ENCODE peak calls at places on chromosome X, in nine cellular contexts. One of them, this sample, is unnamed.

GRCh38 chrX:25523574-25523973 is 507.8 kb upstream of the ARX start:
- DNase-seq in NCI-H774: peak
- DNase-seq in breast epithelium: no peak
- DNase-seq in astrocyte of the cerebellum: peak
- DNase-seq in HepG2: peak
- DNase-seq in EH: no peak
- DNase-seq in fibroblast of the conjunctiva: peak
- DNase-seq in ecto neural progenitor cell: no peak
- DNase-seq in T-cell: no peak
- DNase-seq in this sample: peak

GRCh38 chrX:30561191-30561590 is 16.4 kb downstream of the TASL start:
- DNase-seq in NCI-H774: no peak
- DNase-seq in breast epithelium: no peak
- DNase-seq in astrocyte of the cerebellum: no peak
- DNase-seq in HepG2: no peak
- DNase-seq in EH: no peak
- DNase-seq in fibroblast of the conjunctiva: no peak
- DNase-seq in ecto neural progenitor cell: no peak
- DNase-seq in T-cell: no peak
- DNase-seq in this sample: no peak

GRCh38 chrX:44903107-44903506 is 30.1 kb downstream of the KDM6A start:
- DNase-seq in NCI-H774: no peak
- DNase-seq in breast epithelium: no peak
- DNase-seq in astrocyte of the cerebellum: peak
- DNase-seq in HepG2: peak
- DNase-seq in EH: peak
- DNase-seq in fibroblast of the conjunctiva: no peak
- DNase-seq in ecto neural progenitor cell: no peak
- DNase-seq in T-cell: no peak
- DNase-seq in this sample: peak

GRCh38 chrX:9492901-9493300 is 28.0 kb downstream of the TBL1X start:
- DNase-seq in NCI-H774: no peak
- DNase-seq in breast epithelium: no peak
- DNase-seq in astrocyte of the cerebellum: no peak
- DNase-seq in HepG2: no peak
- DNase-seq in EH: peak
- DNase-seq in fibroblast of the conjunctiva: no peak
- DNase-seq in ecto neural progenitor cell: no peak
- DNase-seq in T-cell: no peak
- DNase-seq in this sample: peak

GRCh38 chrX:11287505-11287904 is 5.7 kb upstream of the AMELX start:
- DNase-seq in NCI-H774: no peak
- DNase-seq in breast epithelium: no peak
- DNase-seq in astrocyte of the cerebellum: no peak
- DNase-seq in HepG2: no peak
- DNase-seq in EH: peak
- DNase-seq in fibroblast of the conjunctiva: no peak
- DNase-seq in ecto neural progenitor cell: no peak
- DNase-seq in T-cell: no peak
- DNase-seq in this sample: peak

GRCh38 chrX:119249836-119250340 is 13.8 kb downstream of the PGRMC1 start:
- DNase-seq in NCI-H774: no peak
- DNase-seq in breast epithelium: no peak
- DNase-seq in astrocyte of the cerebellum: no peak
- DNase-seq in HepG2: no peak
- DNase-seq in EH: peak
- DNase-seq in fibroblast of the conjunctiva: no peak
- DNase-seq in ecto neural progenitor cell: no peak
- DNase-seq in T-cell: no peak
- DNase-seq in this sample: no peak

GRCh38 chrX:37349131-37350033 is at the start of gene PRRG1:
- DNase-seq in NCI-H774: peak
- DNase-seq in breast epithelium: peak
- DNase-seq in astrocyte of the cerebellum: peak
- DNase-seq in HepG2: peak
- DNase-seq in EH: peak
- DNase-seq in fibroblast of the conjunctiva: peak
- DNase-seq in ecto neural progenitor cell: peak
- DNase-seq in T-cell: no peak
- DNase-seq in this sample: peak

GRCh38 chrX:140762061-140762460 is 52.5 kb downstream of the LINC00632 start:
- DNase-seq in NCI-H774: peak
- DNase-seq in breast epithelium: no peak
- DNase-seq in astrocyte of the cerebellum: peak
- DNase-seq in HepG2: peak
- DNase-seq in EH: peak
- DNase-seq in fibroblast of the conjunctiva: peak
- DNase-seq in ecto neural progenitor cell: peak
- DNase-seq in T-cell: no peak
- DNase-seq in this sample: peak

GRCh38 chrX:46279925-46280313 is 265.3 kb downstream of the ZNF674 start:
- DNase-seq in NCI-H774: no peak
- DNase-seq in breast epithelium: no peak
- DNase-seq in astrocyte of the cerebellum: no peak
- DNase-seq in HepG2: no peak
- DNase-seq in EH: peak
- DNase-seq in fibroblast of the conjunctiva: no peak
- DNase-seq in ecto neural progenitor cell: no peak
- DNase-seq in T-cell: no peak
- DNase-seq in this sample: peak

GRCh38 chrX:153598541-153599191 is at the start of gene CCNQ:
- DNase-seq in NCI-H774: peak
- DNase-seq in breast epithelium: no peak
- DNase-seq in astrocyte of the cerebellum: no peak
- DNase-seq in HepG2: no peak
- DNase-seq in EH: peak
- DNase-seq in fibroblast of the conjunctiva: no peak
- DNase-seq in ecto neural progenitor cell: peak
- DNase-seq in T-cell: no peak
- DNase-seq in this sample: peak

GRCh38 chrX:131792356-131792749 is 230.7 kb upstream of the STK26 start:
- DNase-seq in NCI-H774: peak
- DNase-seq in breast epithelium: no peak
- DNase-seq in astrocyte of the cerebellum: peak
- DNase-seq in HepG2: no peak
- DNase-seq in EH: no peak
- DNase-seq in fibroblast of the conjunctiva: peak
- DNase-seq in ecto neural progenitor cell: no peak
- DNase-seq in T-cell: no peak
- DNase-seq in this sample: peak

GRCh38 chrX:7921750-7922149 is 5.5 kb downstream of the PNPLA4 start:
- DNase-seq in NCI-H774: no peak
- DNase-seq in breast epithelium: no peak
- DNase-seq in astrocyte of the cerebellum: no peak
- DNase-seq in HepG2: no peak
- DNase-seq in EH: no peak
- DNase-seq in fibroblast of the conjunctiva: no peak
- DNase-seq in ecto neural progenitor cell: no peak
- DNase-seq in T-cell: no peak
- DNase-seq in this sample: no peak

GRCh38 chrX:123976671-123977316 is 15.3 kb downstream of the STAG2 start:
- DNase-seq in NCI-H774: no peak
- DNase-seq in breast epithelium: no peak
- DNase-seq in astrocyte of the cerebellum: no peak
- DNase-seq in HepG2: peak
- DNase-seq in EH: peak
- DNase-seq in fibroblast of the conjunctiva: no peak
- DNase-seq in ecto neural progenitor cell: no peak
- DNase-seq in T-cell: no peak
- DNase-seq in this sample: peak

GRCh38 chrX:114580336-114580735 is 3.5 kb upstream of the HTR2C start:
- DNase-seq in NCI-H774: no peak
- DNase-seq in breast epithelium: no peak
- DNase-seq in astrocyte of the cerebellum: no peak
- DNase-seq in HepG2: no peak
- DNase-seq in EH: no peak
- DNase-seq in fibroblast of the conjunctiva: no peak
- DNase-seq in ecto neural progenitor cell: no peak
- DNase-seq in T-cell: no peak
- DNase-seq in this sample: no peak

GRCh38 chrX:154600962-154601374 is 16.0 kb downstream of the CTAG1A start:
- DNase-seq in NCI-H774: no peak
- DNase-seq in breast epithelium: no peak
- DNase-seq in astrocyte of the cerebellum: no peak
- DNase-seq in HepG2: no peak
- DNase-seq in EH: peak
- DNase-seq in fibroblast of the conjunctiva: no peak
- DNase-seq in ecto neural progenitor cell: no peak
- DNase-seq in T-cell: no peak
- DNase-seq in this sample: no peak

GRCh38 chrX:48584698-48585097 is 10.4 kb downstream of the RBM3 start:
- DNase-seq in NCI-H774: no peak
- DNase-seq in breast epithelium: no peak
- DNase-seq in astrocyte of the cerebellum: no peak
- DNase-seq in HepG2: no peak
- DNase-seq in EH: no peak
- DNase-seq in fibroblast of the conjunctiva: no peak
- DNase-seq in ecto neural progenitor cell: no peak
- DNase-seq in T-cell: no peak
- DNase-seq in this sample: no peak

GRCh38 chrX:39724544-39724943 is 373.2 kb downstream of the BCOR start:
- DNase-seq in NCI-H774: no peak
- DNase-seq in breast epithelium: no peak
- DNase-seq in astrocyte of the cerebellum: no peak
- DNase-seq in HepG2: no peak
- DNase-seq in EH: no peak
- DNase-seq in fibroblast of the conjunctiva: no peak
- DNase-seq in ecto neural progenitor cell: no peak
- DNase-seq in T-cell: no peak
- DNase-seq in this sample: no peak

GRCh38 chrX:41475611-41476241 is 28.6 kb downstream of the NYX start:
- DNase-seq in NCI-H774: no peak
- DNase-seq in breast epithelium: no peak
- DNase-seq in astrocyte of the cerebellum: no peak
- DNase-seq in HepG2: peak
- DNase-seq in EH: no peak
- DNase-seq in fibroblast of the conjunctiva: no peak
- DNase-seq in ecto neural progenitor cell: peak
- DNase-seq in T-cell: no peak
- DNase-seq in this sample: no peak

GRCh38 chrX:22542641-22543040 is 269.9 kb downstream of the CBLL2 start:
- DNase-seq in NCI-H774: no peak
- DNase-seq in breast epithelium: no peak
- DNase-seq in astrocyte of the cerebellum: no peak
- DNase-seq in HepG2: no peak
- DNase-seq in EH: peak
- DNase-seq in fibroblast of the conjunctiva: no peak
- DNase-seq in ecto neural progenitor cell: no peak
- DNase-seq in T-cell: no peak
- DNase-seq in this sample: peak

GRCh38 chrX:72304877-72305276 is 837 bp downstream of the CITED1 start:
- DNase-seq in NCI-H774: no peak
- DNase-seq in breast epithelium: no peak
- DNase-seq in astrocyte of the cerebellum: no peak
- DNase-seq in HepG2: no peak
- DNase-seq in EH: peak
- DNase-seq in fibroblast of the conjunctiva: no peak
- DNase-seq in ecto neural progenitor cell: peak
- DNase-seq in T-cell: no peak
- DNase-seq in this sample: no peak

GRCh38 chrX:154819771-154820341 is 14.6 kb upstream of the MPP1 start:
- DNase-seq in NCI-H774: no peak
- DNase-seq in breast epithelium: no peak
- DNase-seq in astrocyte of the cerebellum: no peak
- DNase-seq in HepG2: no peak
- DNase-seq in EH: no peak
- DNase-seq in fibroblast of the conjunctiva: no peak
- DNase-seq in ecto neural progenitor cell: no peak
- DNase-seq in T-cell: no peak
- DNase-seq in this sample: no peak

GRCh38 chrX:116417214-116417613 is 19.2 kb upstream of the SLC6A14 start:
- DNase-seq in NCI-H774: no peak
- DNase-seq in breast epithelium: no peak
- DNase-seq in astrocyte of the cerebellum: no peak
- DNase-seq in HepG2: no peak
- DNase-seq in EH: no peak
- DNase-seq in fibroblast of the conjunctiva: no peak
- DNase-seq in ecto neural progenitor cell: no peak
- DNase-seq in T-cell: no peak
- DNase-seq in this sample: no peak

GRCh38 chrX:65679071-65679540 is 11.7 kb downstream of the MSN start:
- DNase-seq in NCI-H774: no peak
- DNase-seq in breast epithelium: no peak
- DNase-seq in astrocyte of the cerebellum: no peak
- DNase-seq in HepG2: no peak
- DNase-seq in EH: peak
- DNase-seq in fibroblast of the conjunctiva: no peak
- DNase-seq in ecto neural progenitor cell: no peak
- DNase-seq in T-cell: no peak
- DNase-seq in this sample: peak

GRCh38 chrX:137432609-137433008 is 133.3 kb upstream of the ZIC3 start:
- DNase-seq in NCI-H774: peak
- DNase-seq in breast epithelium: no peak
- DNase-seq in astrocyte of the cerebellum: peak
- DNase-seq in HepG2: peak
- DNase-seq in EH: no peak
- DNase-seq in fibroblast of the conjunctiva: no peak
- DNase-seq in ecto neural progenitor cell: peak
- DNase-seq in T-cell: no peak
- DNase-seq in this sample: no peak

GRCh38 chrX:113868169-113868568 is 715.7 kb upstream of the HTR2C start:
- DNase-seq in NCI-H774: no peak
- DNase-seq in breast epithelium: no peak
- DNase-seq in astrocyte of the cerebellum: no peak
- DNase-seq in HepG2: no peak
- DNase-seq in EH: no peak
- DNase-seq in fibroblast of the conjunctiva: no peak
- DNase-seq in ecto neural progenitor cell: no peak
- DNase-seq in T-cell: no peak
- DNase-seq in this sample: no peak

GRCh38 chrX:9535101-9535500 is 70.2 kb downstream of the TBL1X start:
- DNase-seq in NCI-H774: no peak
- DNase-seq in breast epithelium: no peak
- DNase-seq in astrocyte of the cerebellum: no peak
- DNase-seq in HepG2: no peak
- DNase-seq in EH: peak
- DNase-seq in fibroblast of the conjunctiva: no peak
- DNase-seq in ecto neural progenitor cell: no peak
- DNase-seq in T-cell: no peak
- DNase-seq in this sample: peak

GRCh38 chrX:105658136-105658535 is 164.2 kb upstream of the NRK start:
- DNase-seq in NCI-H774: no peak
- DNase-seq in breast epithelium: no peak
- DNase-seq in astrocyte of the cerebellum: no peak
- DNase-seq in HepG2: no peak
- DNase-seq in EH: peak
- DNase-seq in fibroblast of the conjunctiva: peak
- DNase-seq in ecto neural progenitor cell: no peak
- DNase-seq in T-cell: no peak
- DNase-seq in this sample: no peak

GRCh38 chrX:134236690-134237362 is at the start of gene CCDC160:
- DNase-seq in NCI-H774: peak
- DNase-seq in breast epithelium: peak
- DNase-seq in astrocyte of the cerebellum: no peak
- DNase-seq in HepG2: peak
- DNase-seq in EH: peak
- DNase-seq in fibroblast of the conjunctiva: peak
- DNase-seq in ecto neural progenitor cell: peak
- DNase-seq in T-cell: no peak
- DNase-seq in this sample: no peak

GRCh38 chrX:39601193-39602085 is 496.3 kb downstream of the BCOR start:
- DNase-seq in NCI-H774: no peak
- DNase-seq in breast epithelium: no peak
- DNase-seq in astrocyte of the cerebellum: no peak
- DNase-seq in HepG2: no peak
- DNase-seq in EH: no peak
- DNase-seq in fibroblast of the conjunctiva: no peak
- DNase-seq in ecto neural progenitor cell: no peak
- DNase-seq in T-cell: no peak
- DNase-seq in this sample: no peak

GRCh38 chrX:112827292-112827903 is 13.2 kb downstream of the AMOT start:
- DNase-seq in NCI-H774: no peak
- DNase-seq in breast epithelium: no peak
- DNase-seq in astrocyte of the cerebellum: no peak
- DNase-seq in HepG2: no peak
- DNase-seq in EH: no peak
- DNase-seq in fibroblast of the conjunctiva: no peak
- DNase-seq in ecto neural progenitor cell: no peak
- DNase-seq in T-cell: no peak
- DNase-seq in this sample: no peak

GRCh38 chrX:98231003-98231402 is 1347.3 kb downstream of the RPA4 start:
- DNase-seq in NCI-H774: no peak
- DNase-seq in breast epithelium: no peak
- DNase-seq in astrocyte of the cerebellum: no peak
- DNase-seq in HepG2: no peak
- DNase-seq in EH: no peak
- DNase-seq in fibroblast of the conjunctiva: no peak
- DNase-seq in ecto neural progenitor cell: no peak
- DNase-seq in T-cell: no peak
- DNase-seq in this sample: no peak